ENCODE peak calls at places on chromosomes 4 and X, in six cellular contexts. One of them, this sample, is unnamed.

GRCh38 chrX:22041931-22042530 is 9.9 kb downstream of the PHEX start:
- DNase-seq in HepG2: no peak
- DNase-seq in GM12878: no peak
- DNase-seq in A549: no peak
- DNase-seq in endothelial cell of umbilical vein: no peak
- DNase-seq in K562: peak; percentile 2
- DNase-seq in this sample: no peak

GRCh38 chr4:148226341-148226740 is 215.9 kb downstream of the NR3C2 start:
- DNase-seq in HepG2: no peak
- DNase-seq in GM12878: no peak
- DNase-seq in A549: no peak
- DNase-seq in endothelial cell of umbilical vein: no peak
- DNase-seq in K562: no peak
- DNase-seq in this sample: no peak

GRCh38 chr4:149161247-149161646 is 654.4 kb downstream of the IQCM start:
- DNase-seq in HepG2: no peak
- DNase-seq in GM12878: no peak
- DNase-seq in A549: no peak
- DNase-seq in endothelial cell of umbilical vein: no peak
- DNase-seq in K562: no peak
- DNase-seq in this sample: no peak

GRCh38 chr4:70613182-70613892 is 15.2 kb upstream of the ENAM start:
- DNase-seq in HepG2: no peak
- DNase-seq in GM12878: no peak
- DNase-seq in A549: no peak
- DNase-seq in endothelial cell of umbilical vein: no peak
- DNase-seq in K562: peak; percentile 30
- DNase-seq in this sample: no peak

GRCh38 chr4:84158670-84159069 is 340.4 kb downstream of the NKX6-1 start:
- DNase-seq in HepG2: no peak
- DNase-seq in GM12878: no peak
- DNase-seq in A549: no peak
- DNase-seq in endothelial cell of umbilical vein: no peak
- DNase-seq in K562: no peak
- DNase-seq in this sample: no peak

GRCh38 chr4:146520894-146521542 is 722 bp downstream of the SLC10A7 start:
- DNase-seq in HepG2: peak; percentile 71
- DNase-seq in GM12878: peak; percentile 32
- DNase-seq in A549: peak; percentile 6
- DNase-seq in endothelial cell of umbilical vein: peak; percentile 79
- DNase-seq in K562: peak; percentile 78
- DNase-seq in this sample: peak; percentile 65

GRCh38 chr4:89420507-89420906 is 112.9 kb upstream of the GPRIN3 start:
- DNase-seq in HepG2: no peak
- DNase-seq in GM12878: no peak
- DNase-seq in A549: no peak
- DNase-seq in endothelial cell of umbilical vein: no peak
- DNase-seq in K562: no peak
- DNase-seq in this sample: no peak

GRCh38 chr4:168484626-168485025 is 4.3 kb upstream of the DDX60L start:
- DNase-seq in HepG2: no peak
- DNase-seq in GM12878: no peak
- DNase-seq in A549: no peak
- DNase-seq in endothelial cell of umbilical vein: peak; percentile 24
- DNase-seq in K562: no peak
- DNase-seq in this sample: no peak

GRCh38 chr4:183391204-183391603 is 53.2 kb upstream of the CDKN2AIP start:
- DNase-seq in HepG2: peak; percentile 72
- DNase-seq in GM12878: no peak
- DNase-seq in A549: no peak
- DNase-seq in endothelial cell of umbilical vein: peak; percentile 18
- DNase-seq in K562: no peak
- DNase-seq in this sample: no peak

GRCh38 chr4:110654254-110654635 is 31.4 kb upstream of the PITX2 start:
- DNase-seq in HepG2: no peak
- DNase-seq in GM12878: no peak
- DNase-seq in A549: no peak
- DNase-seq in endothelial cell of umbilical vein: no peak
- DNase-seq in K562: no peak
- DNase-seq in this sample: no peak

GRCh38 chr4:128635141-128635911 is 174.2 kb upstream of the JADE1 start:
- DNase-seq in HepG2: peak; percentile 15
- DNase-seq in GM12878: no peak
- DNase-seq in A549: peak; percentile 98
- DNase-seq in endothelial cell of umbilical vein: no peak
- DNase-seq in K562: peak; percentile 73
- DNase-seq in this sample: no peak

GRCh38 chr4:13888112-13888511 is 260.6 kb upstream of the BOD1L1 start:
- DNase-seq in HepG2: no peak
- DNase-seq in GM12878: no peak
- DNase-seq in A549: peak; percentile 62
- DNase-seq in endothelial cell of umbilical vein: peak; percentile 91
- DNase-seq in K562: no peak
- DNase-seq in this sample: no peak

GRCh38 chr4:69833251-69833650 is 26.7 kb downstream of the SULT1E1 start:
- DNase-seq in HepG2: no peak
- DNase-seq in GM12878: no peak
- DNase-seq in A549: no peak
- DNase-seq in endothelial cell of umbilical vein: no peak
- DNase-seq in K562: no peak
- DNase-seq in this sample: no peak

GRCh38 chr4:102546635-102547034 is 45.5 kb downstream of the NFKB1 start:
- DNase-seq in HepG2: no peak
- DNase-seq in GM12878: peak; percentile 65
- DNase-seq in A549: no peak
- DNase-seq in endothelial cell of umbilical vein: no peak
- DNase-seq in K562: no peak
- DNase-seq in this sample: no peak

GRCh38 chrX:670596-670995 is 40.0 kb downstream of the SHOX start:
- DNase-seq in HepG2: no peak
- DNase-seq in GM12878: no peak
- DNase-seq in A549: no peak
- DNase-seq in endothelial cell of umbilical vein: no peak
- DNase-seq in K562: no peak
- DNase-seq in this sample: no peak

GRCh38 chr4:69617083-69617694 is 22.3 kb downstream of the UGT2A2 start:
- DNase-seq in HepG2: peak; percentile 40
- DNase-seq in GM12878: no peak
- DNase-seq in A549: peak; percentile 61
- DNase-seq in endothelial cell of umbilical vein: peak; percentile 31
- DNase-seq in K562: peak; percentile 1
- DNase-seq in this sample: peak; percentile 58

GRCh38 chr4:81380364-81380853 is 91.3 kb downstream of the RASGEF1B start:
- DNase-seq in HepG2: no peak
- DNase-seq in GM12878: no peak
- DNase-seq in A549: no peak
- DNase-seq in endothelial cell of umbilical vein: no peak
- DNase-seq in K562: no peak
- DNase-seq in this sample: no peak

GRCh38 chrX:150044556-150044955 is 106.3 kb upstream of the EOLA2 start:
- DNase-seq in HepG2: no peak
- DNase-seq in GM12878: no peak
- DNase-seq in A549: no peak
- DNase-seq in endothelial cell of umbilical vein: no peak
- DNase-seq in K562: no peak
- DNase-seq in this sample: no peak

GRCh38 chr4:41887821-41888699 is 47.2 kb upstream of the TMEM33 start:
- DNase-seq in HepG2: peak; percentile 23
- DNase-seq in GM12878: no peak
- DNase-seq in A549: peak; percentile 42
- DNase-seq in endothelial cell of umbilical vein: peak; percentile 55
- DNase-seq in K562: peak; percentile 60
- DNase-seq in this sample: peak; percentile 71

GRCh38 chr4:22522706-22523501 is 7.0 kb upstream of the ADGRA3 start:
- DNase-seq in HepG2: no peak
- DNase-seq in GM12878: no peak
- DNase-seq in A549: no peak
- DNase-seq in endothelial cell of umbilical vein: no peak
- DNase-seq in K562: no peak
- DNase-seq in this sample: no peak

GRCh38 chrX:77510007-77510406 is 62.8 kb downstream of the FGF16 start:
- DNase-seq in HepG2: no peak
- DNase-seq in GM12878: no peak
- DNase-seq in A549: no peak
- DNase-seq in endothelial cell of umbilical vein: peak; percentile 30
- DNase-seq in K562: no peak
- DNase-seq in this sample: no peak

GRCh38 chrX:68650491-68650890 is 3.0 kb downstream of the STARD8 start:
- DNase-seq in HepG2: no peak
- DNase-seq in GM12878: no peak
- DNase-seq in A549: no peak
- DNase-seq in endothelial cell of umbilical vein: no peak
- DNase-seq in K562: no peak
- DNase-seq in this sample: no peak

GRCh38 chr4:89657931-89658700 is 178.8 kb downstream of the SNCA start:
- DNase-seq in HepG2: peak; percentile 28
- DNase-seq in GM12878: no peak
- DNase-seq in A549: no peak
- DNase-seq in endothelial cell of umbilical vein: peak; percentile 82
- DNase-seq in K562: peak; percentile 4
- DNase-seq in this sample: peak; percentile 19

GRCh38 chr4:94412019-94413017 is 39.4 kb upstream of the PDLIM5 start:
- DNase-seq in HepG2: peak; percentile 73
- DNase-seq in GM12878: no peak
- DNase-seq in A549: peak; percentile 60
- DNase-seq in endothelial cell of umbilical vein: peak; percentile 95
- DNase-seq in K562: peak; percentile 69
- DNase-seq in this sample: no peak

GRCh38 chrX:22249371-22249770 is 23.3 kb upstream of the CBLL2 start:
- DNase-seq in HepG2: no peak
- DNase-seq in GM12878: no peak
- DNase-seq in A549: no peak
- DNase-seq in endothelial cell of umbilical vein: no peak
- DNase-seq in K562: no peak
- DNase-seq in this sample: no peak

GRCh38 chrX:69137371-69137881 is 27.8 kb downstream of the PJA1 start:
- DNase-seq in HepG2: no peak
- DNase-seq in GM12878: no peak
- DNase-seq in A549: no peak
- DNase-seq in endothelial cell of umbilical vein: no peak
- DNase-seq in K562: no peak
- DNase-seq in this sample: peak; percentile 78

GRCh38 chr4:168710353-168710946 is 213.6 kb downstream of the PALLD start:
- DNase-seq in HepG2: peak; percentile 18
- DNase-seq in GM12878: no peak
- DNase-seq in A549: peak; percentile 66
- DNase-seq in endothelial cell of umbilical vein: peak; percentile 82
- DNase-seq in K562: peak; percentile 11
- DNase-seq in this sample: peak; percentile 44

GRCh38 chrX:129522184-129523059 is 868 bp downstream of the SMARCA1 start:
- DNase-seq in HepG2: peak; percentile 64
- DNase-seq in GM12878: no peak
- DNase-seq in A549: peak; percentile 66
- DNase-seq in endothelial cell of umbilical vein: peak; percentile 42
- DNase-seq in K562: peak; percentile 62
- DNase-seq in this sample: no peak

DNA sequence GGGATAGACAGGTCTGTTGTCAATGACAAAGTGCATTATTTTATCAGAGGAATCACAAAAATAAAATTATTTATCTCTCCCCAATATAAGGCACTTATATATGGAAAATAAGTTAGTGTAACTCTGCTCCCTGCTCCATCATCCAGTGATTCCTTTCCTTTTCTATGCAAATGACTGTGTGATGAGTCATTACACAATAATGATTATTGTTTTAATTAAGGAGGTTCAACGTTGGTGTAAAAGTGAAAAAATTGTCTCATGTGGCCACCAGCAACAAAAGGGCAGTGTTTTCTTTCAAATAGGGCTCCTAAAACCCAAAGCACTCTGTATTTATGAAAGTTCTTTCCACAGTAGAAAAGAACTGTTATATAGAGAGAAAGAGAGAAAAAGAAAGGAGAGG is 16.7 kb downstream of the SLC7A11 start:
- DNase-seq in HepG2: no peak
- DNase-seq in GM12878: no peak
- DNase-seq in A549: no peak
- DNase-seq in endothelial cell of umbilical vein: peak; percentile 66
- DNase-seq in K562: no peak
- DNase-seq in this sample: no peak
- H3K4me3 ChIP-seq in HepG2: no peak overlapping the region
- H3K4me3 ChIP-seq in GM12878: no peak overlapping the region
- H3K4me3 ChIP-seq in A549: no peak overlapping the region
- H3K4me3 ChIP-seq in endothelial cell of umbilical vein: no peak overlapping the region
- H3K4me3 ChIP-seq in K562: no peak overlapping the region
- H3K4me3 ChIP-seq in this sample: no peak overlapping the region

DNA sequence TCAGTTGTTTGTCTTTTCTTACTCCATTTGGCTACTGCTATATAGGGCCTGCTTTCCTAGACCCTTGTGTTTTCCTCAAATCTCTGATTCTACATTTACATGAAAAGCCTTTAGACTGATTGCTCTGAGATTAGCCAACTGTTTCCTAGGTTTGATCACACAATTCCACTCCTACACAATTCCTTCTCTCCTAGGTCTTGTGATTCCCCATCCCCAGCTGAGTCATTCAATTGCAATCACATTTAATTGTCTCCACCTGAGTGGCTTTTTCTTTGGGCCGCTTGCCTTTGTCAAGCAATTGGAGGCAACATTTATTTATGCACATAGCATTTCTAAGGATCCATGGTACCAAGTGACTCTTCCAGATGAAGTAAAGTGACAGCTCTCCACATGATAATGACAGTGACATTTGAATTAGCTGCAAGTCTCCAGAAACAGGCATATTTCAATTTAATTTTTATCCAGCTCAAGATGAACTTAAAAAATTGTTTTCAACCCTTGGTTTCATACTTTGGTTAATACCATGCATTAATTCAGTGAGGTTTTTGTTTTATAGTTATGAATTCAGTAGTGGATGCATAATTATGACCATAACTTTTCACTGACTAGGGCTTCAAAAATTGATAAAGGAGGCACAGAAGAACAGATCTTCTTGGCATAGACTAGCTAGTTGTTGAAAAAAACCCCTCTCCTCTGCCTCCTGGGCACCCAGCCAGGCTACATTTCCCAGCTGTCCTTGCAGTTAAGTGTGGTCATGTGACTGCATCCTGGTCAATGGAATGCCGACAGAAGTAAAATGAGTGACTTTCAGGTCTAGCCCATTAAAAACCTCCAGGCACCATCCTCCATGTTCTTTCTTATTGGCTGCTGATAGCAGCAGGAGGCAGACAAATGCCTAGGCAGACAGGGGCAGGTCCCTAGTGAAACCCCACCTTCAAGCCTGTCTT is 35.6 kb downstream of the ATXN3L start:
- DNase-seq in HepG2: no peak
- DNase-seq in GM12878: no peak
- DNase-seq in A549: no peak
- DNase-seq in endothelial cell of umbilical vein: peak; percentile 71
- DNase-seq in K562: no peak
- DNase-seq in this sample: no peak
- TF ChIP-seq MYC in HepG2: no peak
- TF ChIP-seq MYC in GM12878: no peak
- TF ChIP-seq MYC in A549: no peak
- TF ChIP-seq MYC in endothelial cell of umbilical vein: no peak
- TF ChIP-seq MYC in K562: no peak
- TF ChIP-seq MYC in this sample: no peak

GRCh38 chrX:135170877-135171519 is at the start of gene CT55:
- DNase-seq in HepG2: no peak
- DNase-seq in GM12878: no peak
- DNase-seq in A549: no peak
- DNase-seq in endothelial cell of umbilical vein: no peak
- DNase-seq in K562: peak; percentile 91
- DNase-seq in this sample: peak; percentile 4
- TF ChIP-seq CTCF in HepG2: no peak
- TF ChIP-seq CTCF in GM12878: no peak
- TF ChIP-seq CTCF in A549: no peak
- TF ChIP-seq CTCF in endothelial cell of umbilical vein: no peak
- TF ChIP-seq CTCF in K562: peak; percentile 59
- TF ChIP-seq CTCF in this sample: no peak

GRCh38 chr4:37976513-37976912 is 16.3 kb downstream of the PTTG2 start:
- DNase-seq in HepG2: peak; percentile 39
- DNase-seq in GM12878: no peak
- DNase-seq in A549: no peak
- DNase-seq in endothelial cell of umbilical vein: peak; percentile 18
- DNase-seq in K562: no peak
- DNase-seq in this sample: no peak
- H3K4me3 ChIP-seq in HepG2: peak overlapping the region; percentile 83
- H3K4me3 ChIP-seq in GM12878: peak overlapping the region; percentile 38
- H3K4me3 ChIP-seq in A549: peak overlapping the region; percentile 74
- H3K4me3 ChIP-seq in endothelial cell of umbilical vein: peak overlapping the region; percentile 48
- H3K4me3 ChIP-seq in K562: peak overlapping the region; percentile 28
- H3K4me3 ChIP-seq in this sample: peak overlapping the region; percentile 57

This sample was measured in NB4.